ENCODE peak calls at places on chromosomes 5 and 9, in seven cellular contexts. One of them, this sample, is unnamed.

GRCh38 chr5:42005561-42006153 is 80.6 kb downstream of the FBXO4 start:
- DNase-seq in PC-9: peak; percentile 47
- DNase-seq in Panc1: peak; percentile 17
- DNase-seq in mammary epithelial cell: peak; percentile 8
- DNase-seq in heart left ventricle: no peak
- DNase-seq in cardiac fibroblast: peak; percentile 42
- DNase-seq in prostate gland: no peak
- DNase-seq in this sample: peak; percentile 34

GRCh38 chr9:18829858-18830257 is 203.2 kb downstream of the SAXO1 start:
- DNase-seq in PC-9: no peak
- DNase-seq in Panc1: no peak
- DNase-seq in mammary epithelial cell: no peak
- DNase-seq in heart left ventricle: no peak
- DNase-seq in cardiac fibroblast: no peak
- DNase-seq in prostate gland: no peak
- DNase-seq in this sample: no peak

GRCh38 chr9:4097991-4098390 is 201.9 kb downstream of the GLIS3 start:
- DNase-seq in PC-9: no peak
- DNase-seq in Panc1: no peak
- DNase-seq in mammary epithelial cell: no peak
- DNase-seq in heart left ventricle: no peak
- DNase-seq in cardiac fibroblast: peak; percentile 57
- DNase-seq in prostate gland: no peak
- DNase-seq in this sample: no peak

GRCh38 chr9:92481029-92481633 is 1.2 kb downstream of the ASPN start:
- DNase-seq in PC-9: peak; percentile 71
- DNase-seq in Panc1: no peak
- DNase-seq in mammary epithelial cell: peak; percentile 31
- DNase-seq in heart left ventricle: no peak
- DNase-seq in cardiac fibroblast: peak; percentile 51
- DNase-seq in prostate gland: no peak
- DNase-seq in this sample: peak; percentile 68

GRCh38 chr9:131480258-131480657 is 22.5 kb upstream of the POMT1 start:
- DNase-seq in PC-9: no peak
- DNase-seq in Panc1: no peak
- DNase-seq in mammary epithelial cell: peak; percentile 23
- DNase-seq in heart left ventricle: no peak
- DNase-seq in cardiac fibroblast: no peak
- DNase-seq in prostate gland: no peak
- DNase-seq in this sample: peak; percentile 60

GRCh38 chr5:1975898-1976765 is 93.4 kb upstream of the IRX4 start:
- DNase-seq in PC-9: no peak
- DNase-seq in Panc1: peak; percentile 2
- DNase-seq in mammary epithelial cell: peak; percentile 52
- DNase-seq in heart left ventricle: no peak
- DNase-seq in cardiac fibroblast: peak; percentile 1
- DNase-seq in prostate gland: no peak
- DNase-seq in this sample: peak; percentile 51

GRCh38 chr9:129278391-129279237 is 100.6 kb upstream of the IER5L start:
- DNase-seq in PC-9: peak; percentile 86
- DNase-seq in Panc1: no peak
- DNase-seq in mammary epithelial cell: peak; percentile 90
- DNase-seq in heart left ventricle: peak; percentile 3
- DNase-seq in cardiac fibroblast: peak; percentile 37
- DNase-seq in prostate gland: peak; percentile 58
- DNase-seq in this sample: peak; percentile 96

GRCh38 chr5:59725393-59725768 is 168.1 kb downstream of the PDE4D start:
- DNase-seq in PC-9: no peak
- DNase-seq in Panc1: no peak
- DNase-seq in mammary epithelial cell: no peak
- DNase-seq in heart left ventricle: no peak
- DNase-seq in cardiac fibroblast: no peak
- DNase-seq in prostate gland: no peak
- DNase-seq in this sample: no peak

GRCh38 chr5:137146402-137146889 is 352.7 kb downstream of the SPOCK1 start:
- DNase-seq in PC-9: peak; percentile 90
- DNase-seq in Panc1: peak; percentile 80
- DNase-seq in mammary epithelial cell: peak; percentile 99
- DNase-seq in heart left ventricle: no peak
- DNase-seq in cardiac fibroblast: peak; percentile 99
- DNase-seq in prostate gland: no peak
- DNase-seq in this sample: peak; percentile 99

GRCh38 chr9:128899566-128900322 is 17.8 kb downstream of the LRRC8A start:
- DNase-seq in PC-9: no peak
- DNase-seq in Panc1: no peak
- DNase-seq in mammary epithelial cell: peak; percentile 91
- DNase-seq in heart left ventricle: no peak
- DNase-seq in cardiac fibroblast: peak; percentile 24
- DNase-seq in prostate gland: no peak
- DNase-seq in this sample: peak; percentile 78

GRCh38 chr5:93603711-93604118 is 20.7 kb downstream of the NR2F1 start:
- DNase-seq in PC-9: no peak
- DNase-seq in Panc1: no peak
- DNase-seq in mammary epithelial cell: no peak
- DNase-seq in heart left ventricle: no peak
- DNase-seq in cardiac fibroblast: no peak
- DNase-seq in prostate gland: no peak
- DNase-seq in this sample: no peak
- H3K4me3 ChIP-seq in PC-9: no peak overlapping the region
- H3K4me3 ChIP-seq in Panc1: no peak overlapping the region
- H3K4me3 ChIP-seq in mammary epithelial cell: no peak overlapping the region
- H3K4me3 ChIP-seq in heart left ventricle: peak overlapping the region; percentile 16
- H3K4me3 ChIP-seq in cardiac fibroblast: peak overlapping the region; percentile 28
- H3K4me3 ChIP-seq in prostate gland: peak overlapping the region; percentile 16
- H3K4me3 ChIP-seq in this sample: no peak overlapping the region

GRCh38 chr5:14256756-14257393 is 113.7 kb downstream of the TRIO start:
- DNase-seq in PC-9: no peak
- DNase-seq in Panc1: no peak
- DNase-seq in mammary epithelial cell: no peak
- DNase-seq in heart left ventricle: no peak
- DNase-seq in cardiac fibroblast: no peak
- DNase-seq in prostate gland: peak; percentile 40
- DNase-seq in this sample: no peak

GRCh38 chr5:14260637-14261036 is 117.5 kb downstream of the TRIO start:
- DNase-seq in PC-9: no peak
- DNase-seq in Panc1: no peak
- DNase-seq in mammary epithelial cell: no peak
- DNase-seq in heart left ventricle: no peak
- DNase-seq in cardiac fibroblast: no peak
- DNase-seq in prostate gland: no peak
- DNase-seq in this sample: no peak

GRCh38 chr5:14257995-14258403 is 114.9 kb downstream of the TRIO start:
- DNase-seq in PC-9: no peak
- DNase-seq in Panc1: no peak
- DNase-seq in mammary epithelial cell: no peak
- DNase-seq in heart left ventricle: no peak
- DNase-seq in cardiac fibroblast: no peak
- DNase-seq in prostate gland: no peak
- DNase-seq in this sample: no peak

GRCh38 chr5:14261237-14261636 is 118.1 kb downstream of the TRIO start:
- DNase-seq in PC-9: no peak
- DNase-seq in Panc1: no peak
- DNase-seq in mammary epithelial cell: no peak
- DNase-seq in heart left ventricle: no peak
- DNase-seq in cardiac fibroblast: no peak
- DNase-seq in prostate gland: no peak
- DNase-seq in this sample: no peak

DNA sequence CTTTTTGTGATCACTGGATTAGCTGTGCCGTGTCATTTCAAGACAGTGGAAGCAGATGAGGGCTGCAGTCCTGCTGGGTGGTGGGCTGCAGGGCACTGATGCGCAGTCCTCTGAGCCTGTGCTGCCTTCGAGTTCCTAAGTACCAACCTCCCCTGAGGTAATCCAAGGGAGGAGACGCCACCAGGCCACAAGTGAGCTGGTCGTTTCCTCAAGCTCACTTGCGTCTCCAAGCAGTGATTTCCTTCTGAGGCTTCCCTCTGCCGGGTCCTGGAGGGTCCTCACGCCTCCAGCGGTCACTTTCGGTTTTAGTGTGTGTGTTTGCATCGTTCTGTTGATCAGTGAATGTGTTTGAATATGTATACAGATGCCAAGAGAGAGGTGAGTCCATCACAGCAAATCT is 115.7 kb downstream of the TRIO start:
- DNase-seq in PC-9: no peak
- DNase-seq in Panc1: no peak
- DNase-seq in mammary epithelial cell: no peak
- DNase-seq in heart left ventricle: no peak
- DNase-seq in cardiac fibroblast: no peak
- DNase-seq in prostate gland: no peak
- DNase-seq in this sample: no peak
- TF ChIP-seq CTCF in PC-9: no peak
- TF ChIP-seq CTCF in Panc1: peak; percentile 15
- TF ChIP-seq CTCF in mammary epithelial cell: no peak
- TF ChIP-seq CTCF in heart left ventricle: no peak
- TF ChIP-seq CTCF in cardiac fibroblast: no peak
- TF ChIP-seq CTCF in prostate gland: no peak
- TF ChIP-seq CTCF in this sample: no peak

DNA sequence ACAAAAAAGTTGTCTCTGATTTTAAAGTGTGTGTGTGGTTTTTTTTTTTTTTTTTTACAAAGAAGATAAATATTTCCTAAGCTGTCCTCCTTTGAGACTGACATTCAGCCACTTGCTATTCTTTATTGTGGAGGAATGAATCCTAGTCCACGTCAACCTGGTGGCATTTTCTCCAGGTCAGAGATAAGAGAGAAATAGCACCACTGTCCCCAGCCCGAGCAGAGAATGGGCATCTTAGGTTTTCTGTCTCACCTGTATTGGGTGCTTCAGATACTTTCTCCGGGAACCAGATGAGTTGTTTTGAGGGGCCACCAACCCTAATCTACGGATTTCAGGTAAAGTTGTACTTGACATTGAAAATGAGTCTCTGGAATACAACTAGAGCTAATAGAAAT is 1.4 kb downstream of the ITGA2 start:
- DNase-seq in PC-9: no peak
- DNase-seq in Panc1: no peak
- DNase-seq in mammary epithelial cell: no peak
- DNase-seq in heart left ventricle: no peak
- DNase-seq in cardiac fibroblast: no peak
- DNase-seq in prostate gland: no peak
- DNase-seq in this sample: no peak
- H3K4me3 ChIP-seq in PC-9: peak overlapping the region; percentile 91
- H3K4me3 ChIP-seq in Panc1: peak overlapping the region; percentile 92
- H3K4me3 ChIP-seq in mammary epithelial cell: peak overlapping the region; percentile 69
- H3K4me3 ChIP-seq in heart left ventricle: no peak overlapping the region
- H3K4me3 ChIP-seq in cardiac fibroblast: peak overlapping the region; percentile 81
- H3K4me3 ChIP-seq in prostate gland: peak overlapping the region; percentile 57
- H3K4me3 ChIP-seq in this sample: peak overlapping the region; percentile 85

GRCh38 chr5:163261647-163262269 is 175.6 kb upstream of the CCNG1 start:
- DNase-seq in PC-9: no peak
- DNase-seq in Panc1: no peak
- DNase-seq in mammary epithelial cell: no peak
- DNase-seq in heart left ventricle: no peak
- DNase-seq in cardiac fibroblast: no peak
- DNase-seq in prostate gland: no peak
- DNase-seq in this sample: peak; percentile 7
- TF ChIP-seq CTCF in PC-9: no peak
- TF ChIP-seq CTCF in Panc1: no peak
- TF ChIP-seq CTCF in mammary epithelial cell: no peak
- TF ChIP-seq CTCF in heart left ventricle: no peak
- TF ChIP-seq CTCF in cardiac fibroblast: no peak
- TF ChIP-seq CTCF in prostate gland: no peak
- TF ChIP-seq CTCF in this sample: no peak

GRCh38 chr5:177515580-177515979 is 1.2 kb downstream of the DDX41 start:
- DNase-seq in PC-9: no peak
- DNase-seq in Panc1: no peak
- DNase-seq in mammary epithelial cell: no peak
- DNase-seq in heart left ventricle: no peak
- DNase-seq in cardiac fibroblast: no peak
- DNase-seq in prostate gland: no peak
- DNase-seq in this sample: no peak
- H3K4me3 ChIP-seq in PC-9: peak overlapping the region; percentile 93
- H3K4me3 ChIP-seq in Panc1: peak overlapping the region; percentile 93
- H3K4me3 ChIP-seq in mammary epithelial cell: peak overlapping the region; percentile 57
- H3K4me3 ChIP-seq in heart left ventricle: no peak overlapping the region
- H3K4me3 ChIP-seq in cardiac fibroblast: peak overlapping the region; percentile 81
- H3K4me3 ChIP-seq in prostate gland: no peak overlapping the region
- H3K4me3 ChIP-seq in this sample: peak overlapping the region; percentile 96

GRCh38 chr9:91182831-91183230 is 178.9 kb downstream of the AUH start:
- DNase-seq in PC-9: no peak
- DNase-seq in Panc1: no peak
- DNase-seq in mammary epithelial cell: no peak
- DNase-seq in heart left ventricle: no peak
- DNase-seq in cardiac fibroblast: no peak
- DNase-seq in prostate gland: no peak
- DNase-seq in this sample: no peak

GRCh38 chr9:91180240-91180929 is 181.3 kb downstream of the AUH start:
- DNase-seq in PC-9: no peak
- DNase-seq in Panc1: no peak
- DNase-seq in mammary epithelial cell: no peak
- DNase-seq in heart left ventricle: no peak
- DNase-seq in cardiac fibroblast: no peak
- DNase-seq in prostate gland: no peak
- DNase-seq in this sample: no peak

GRCh38 chr9:91180930-91181268 is 180.8 kb downstream of the AUH start:
- DNase-seq in PC-9: no peak
- DNase-seq in Panc1: no peak
- DNase-seq in mammary epithelial cell: no peak
- DNase-seq in heart left ventricle: no peak
- DNase-seq in cardiac fibroblast: no peak
- DNase-seq in prostate gland: no peak
- DNase-seq in this sample: no peak

GRCh38 chr9:91181541-91181940 is 180.2 kb downstream of the AUH start:
- DNase-seq in PC-9: no peak
- DNase-seq in Panc1: no peak
- DNase-seq in mammary epithelial cell: no peak
- DNase-seq in heart left ventricle: no peak
- DNase-seq in cardiac fibroblast: no peak
- DNase-seq in prostate gland: no peak
- DNase-seq in this sample: no peak

GRCh38 chr9:91182429-91182828 is 179.3 kb downstream of the AUH start:
- DNase-seq in PC-9: peak; percentile 81
- DNase-seq in Panc1: no peak
- DNase-seq in mammary epithelial cell: peak; percentile 96
- DNase-seq in heart left ventricle: no peak
- DNase-seq in cardiac fibroblast: peak; percentile 69
- DNase-seq in prostate gland: no peak
- DNase-seq in this sample: peak; percentile 98
- TF ChIP-seq CTCF in PC-9: no peak
- TF ChIP-seq CTCF in Panc1: no peak
- TF ChIP-seq CTCF in mammary epithelial cell: no peak
- TF ChIP-seq CTCF in heart left ventricle: no peak
- TF ChIP-seq CTCF in cardiac fibroblast: no peak
- TF ChIP-seq CTCF in prostate gland: no peak
- TF ChIP-seq CTCF in this sample: no peak

DNA sequence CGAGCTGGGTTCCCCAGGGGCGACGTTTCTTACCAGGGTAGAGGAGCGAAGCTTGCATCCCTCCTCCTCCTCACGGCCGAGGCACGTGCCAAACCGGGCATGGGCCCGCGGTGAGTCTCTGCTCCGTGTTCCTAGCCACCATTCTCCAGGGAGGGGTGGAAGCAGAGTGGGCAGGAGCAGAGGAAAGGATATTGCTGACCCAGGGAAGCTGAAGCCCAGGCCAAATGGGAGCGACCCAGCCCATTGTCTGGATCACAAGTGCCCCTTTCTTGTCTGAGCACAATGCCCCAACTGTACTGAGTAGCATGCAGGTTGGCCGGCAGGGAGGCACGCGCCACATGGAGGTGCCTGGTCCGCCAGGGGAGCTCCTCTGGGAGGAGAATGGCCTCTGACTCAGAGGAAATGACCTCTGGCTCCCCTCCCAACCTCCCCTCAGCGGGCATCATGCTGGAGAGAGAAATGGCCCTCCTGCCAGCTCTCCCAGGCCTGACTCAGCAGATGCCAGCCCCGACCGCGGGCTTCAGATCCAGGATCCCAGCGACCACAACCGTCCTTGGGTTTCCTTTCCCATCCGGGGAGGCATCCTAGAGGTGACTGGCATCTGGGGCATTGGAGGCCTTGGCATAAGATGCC is 1.1 kb downstream of the PRR7 start:
- DNase-seq in PC-9: peak; percentile 90
- DNase-seq in Panc1: peak; percentile 72
- DNase-seq in mammary epithelial cell: peak; percentile 94
- DNase-seq in heart left ventricle: peak; percentile 71
- DNase-seq in cardiac fibroblast: peak; percentile 72
- DNase-seq in prostate gland: no peak
- DNase-seq in this sample: peak; percentile 49
- H3K4me3 ChIP-seq in PC-9: peak overlapping the region; percentile 68
- H3K4me3 ChIP-seq in Panc1: peak overlapping the region; percentile 70
- H3K4me3 ChIP-seq in mammary epithelial cell: peak overlapping the region; percentile 18
- H3K4me3 ChIP-seq in heart left ventricle: no peak overlapping the region
- H3K4me3 ChIP-seq in cardiac fibroblast: peak overlapping the region; percentile 64
- H3K4me3 ChIP-seq in prostate gland: peak overlapping the region; percentile 64
- H3K4me3 ChIP-seq in this sample: peak overlapping the region; percentile 20

This sample was measured in epithelial cell of esophagus.